ENCODE peak calls at places on chromosome 14, in ten cellular contexts. One of them, this sample, is unnamed.

GRCh38 chr14:80638620-80639215 is 302.8 kb downstream of the CEP128 start:
- DNase-seq in GM03348: peak; percentile 36
- DNase-seq in H4: peak; percentile 16
- DNase-seq in hepatic stellate cell: peak; percentile 13
- DNase-seq in activated CD4-positive, alpha-beta T cell treated with anti-CD3 and anti-CD28 coated beads for 48 hours: no peak
- DNase-seq in A673: peak; percentile 64
- DNase-seq in astrocyte of the cerebellum: peak; percentile 6
- DNase-seq in naive thymus-derived CD8-positive, alpha-beta T cell: no peak
- DNase-seq in GM04504: no peak
- DNase-seq in NB4: no peak
- DNase-seq in this sample: no peak

GRCh38 chr14:61934385-61934784 is 172.2 kb downstream of the SNAPC1 start:
- DNase-seq in GM04504: peak; percentile 86
- DNase-seq in H4: peak; percentile 69
- DNase-seq in GM03348: peak; percentile 63
- DNase-seq in naive thymus-derived CD8-positive, alpha-beta T cell: no peak
- DNase-seq in hepatic stellate cell: peak; percentile 6
- DNase-seq in activated CD4-positive, alpha-beta T cell treated with anti-CD3 and anti-CD28 coated beads for 48 hours: peak; percentile 8
- DNase-seq in astrocyte of the cerebellum: peak; percentile 81
- DNase-seq in NB4: no peak
- DNase-seq in A673: no peak
- DNase-seq in this sample: no peak

GRCh38 chr14:26867171-26867757 is 269.4 kb upstream of the NOVA1 start:
- DNase-seq in naive thymus-derived CD8-positive, alpha-beta T cell: no peak
- DNase-seq in astrocyte of the cerebellum: no peak
- DNase-seq in GM04504: no peak
- DNase-seq in hepatic stellate cell: no peak
- DNase-seq in NB4: no peak
- DNase-seq in GM03348: no peak
- DNase-seq in H4: no peak
- DNase-seq in activated CD4-positive, alpha-beta T cell treated with anti-CD3 and anti-CD28 coated beads for 48 hours: no peak
- DNase-seq in A673: no peak
- DNase-seq in this sample: no peak

GRCh38 chr14:104732355-104732804 is 8.4 kb downstream of the ADSS1 start:
- DNase-seq in hepatic stellate cell: no peak
- DNase-seq in GM03348: no peak
- DNase-seq in H4: no peak
- DNase-seq in naive thymus-derived CD8-positive, alpha-beta T cell: no peak
- DNase-seq in A673: no peak
- DNase-seq in NB4: no peak
- DNase-seq in GM04504: no peak
- DNase-seq in activated CD4-positive, alpha-beta T cell treated with anti-CD3 and anti-CD28 coated beads for 48 hours: no peak
- DNase-seq in astrocyte of the cerebellum: no peak
- DNase-seq in this sample: no peak

GRCh38 chr14:92728781-92729364 is 19.6 kb downstream of the LGMN start:
- DNase-seq in GM04504: no peak
- DNase-seq in H4: peak; percentile 82
- DNase-seq in NB4: peak; percentile 32
- DNase-seq in hepatic stellate cell: no peak
- DNase-seq in A673: peak; percentile 24
- DNase-seq in GM03348: no peak
- DNase-seq in astrocyte of the cerebellum: no peak
- DNase-seq in activated CD4-positive, alpha-beta T cell treated with anti-CD3 and anti-CD28 coated beads for 48 hours: peak; percentile 81
- DNase-seq in naive thymus-derived CD8-positive, alpha-beta T cell: no peak
- DNase-seq in this sample: no peak

GRCh38 chr14:66403183-66403582 is 83.0 kb upstream of the CCDC196 start:
- DNase-seq in H4: peak; percentile 53
- DNase-seq in NB4: peak; percentile 61
- DNase-seq in naive thymus-derived CD8-positive, alpha-beta T cell: no peak
- DNase-seq in astrocyte of the cerebellum: no peak
- DNase-seq in GM03348: peak; percentile 34
- DNase-seq in activated CD4-positive, alpha-beta T cell treated with anti-CD3 and anti-CD28 coated beads for 48 hours: no peak
- DNase-seq in hepatic stellate cell: peak; percentile 1
- DNase-seq in GM04504: no peak
- DNase-seq in A673: peak; percentile 59
- DNase-seq in this sample: peak; percentile 27

GRCh38 chr14:44988694-44989093 is 26.7 kb downstream of the TOGARAM1 start:
- DNase-seq in astrocyte of the cerebellum: no peak
- DNase-seq in GM04504: no peak
- DNase-seq in H4: no peak
- DNase-seq in hepatic stellate cell: no peak
- DNase-seq in GM03348: no peak
- DNase-seq in activated CD4-positive, alpha-beta T cell treated with anti-CD3 and anti-CD28 coated beads for 48 hours: no peak
- DNase-seq in naive thymus-derived CD8-positive, alpha-beta T cell: no peak
- DNase-seq in A673: peak; percentile 87
- DNase-seq in NB4: peak; percentile 19
- DNase-seq in this sample: no peak

GRCh38 chr14:26595922-26596721 is 1.7 kb downstream of the NOVA1 start:
- DNase-seq in GM03348: no peak
- DNase-seq in GM04504: no peak
- DNase-seq in naive thymus-derived CD8-positive, alpha-beta T cell: no peak
- DNase-seq in H4: no peak
- DNase-seq in activated CD4-positive, alpha-beta T cell treated with anti-CD3 and anti-CD28 coated beads for 48 hours: no peak
- DNase-seq in NB4: no peak
- DNase-seq in hepatic stellate cell: no peak
- DNase-seq in A673: peak; percentile 20
- DNase-seq in astrocyte of the cerebellum: no peak
- DNase-seq in this sample: peak; percentile 43

GRCh38 chr14:30462358-30462757 is 96.6 kb upstream of the G2E3 start:
- DNase-seq in activated CD4-positive, alpha-beta T cell treated with anti-CD3 and anti-CD28 coated beads for 48 hours: no peak
- DNase-seq in NB4: no peak
- DNase-seq in naive thymus-derived CD8-positive, alpha-beta T cell: no peak
- DNase-seq in hepatic stellate cell: no peak
- DNase-seq in H4: no peak
- DNase-seq in A673: no peak
- DNase-seq in GM04504: no peak
- DNase-seq in astrocyte of the cerebellum: no peak
- DNase-seq in GM03348: no peak
- DNase-seq in this sample: no peak

GRCh38 chr14:105147701-105148603 is 20.6 kb downstream of the JAG2 start:
- DNase-seq in GM03348: no peak
- DNase-seq in A673: no peak
- DNase-seq in naive thymus-derived CD8-positive, alpha-beta T cell: no peak
- DNase-seq in H4: no peak
- DNase-seq in hepatic stellate cell: no peak
- DNase-seq in GM04504: no peak
- DNase-seq in activated CD4-positive, alpha-beta T cell treated with anti-CD3 and anti-CD28 coated beads for 48 hours: no peak
- DNase-seq in NB4: no peak
- DNase-seq in astrocyte of the cerebellum: no peak
- DNase-seq in this sample: no peak

GRCh38 chr14:60311417-60311816 is 62.4 kb downstream of the PPM1A start:
- DNase-seq in NB4: no peak
- DNase-seq in A673: peak; percentile 97
- DNase-seq in GM03348: no peak
- DNase-seq in astrocyte of the cerebellum: peak; percentile 38
- DNase-seq in GM04504: peak; percentile 17
- DNase-seq in hepatic stellate cell: no peak
- DNase-seq in activated CD4-positive, alpha-beta T cell treated with anti-CD3 and anti-CD28 coated beads for 48 hours: no peak
- DNase-seq in naive thymus-derived CD8-positive, alpha-beta T cell: no peak
- DNase-seq in H4: peak; percentile 13
- DNase-seq in this sample: no peak

GRCh38 chr14:61563880-61564622 is 131.3 kb upstream of the HIF1A start:
- DNase-seq in NB4: no peak
- DNase-seq in astrocyte of the cerebellum: no peak
- DNase-seq in A673: no peak
- DNase-seq in GM03348: no peak
- DNase-seq in H4: no peak
- DNase-seq in GM04504: no peak
- DNase-seq in hepatic stellate cell: no peak
- DNase-seq in naive thymus-derived CD8-positive, alpha-beta T cell: no peak
- DNase-seq in activated CD4-positive, alpha-beta T cell treated with anti-CD3 and anti-CD28 coated beads for 48 hours: no peak
- DNase-seq in this sample: no peak

GRCh38 chr14:90060312-90060964 is 1.4 kb upstream of the KCNK13 start:
- DNase-seq in GM03348: peak; percentile 79
- DNase-seq in astrocyte of the cerebellum: no peak
- DNase-seq in activated CD4-positive, alpha-beta T cell treated with anti-CD3 and anti-CD28 coated beads for 48 hours: peak; percentile 69
- DNase-seq in A673: peak; percentile 74
- DNase-seq in H4: peak; percentile 23
- DNase-seq in naive thymus-derived CD8-positive, alpha-beta T cell: no peak
- DNase-seq in GM04504: no peak
- DNase-seq in NB4: peak; percentile 39
- DNase-seq in hepatic stellate cell: peak; percentile 69
- DNase-seq in this sample: peak; percentile 76

GRCh38 chr14:20857630-20858261 is 33.4 kb upstream of the RNASE3 start:
- DNase-seq in GM04504: peak; percentile 17
- DNase-seq in activated CD4-positive, alpha-beta T cell treated with anti-CD3 and anti-CD28 coated beads for 48 hours: peak; percentile 84
- DNase-seq in astrocyte of the cerebellum: peak; percentile 15
- DNase-seq in H4: peak; percentile 19
- DNase-seq in naive thymus-derived CD8-positive, alpha-beta T cell: peak; percentile 60
- DNase-seq in A673: peak; percentile 67
- DNase-seq in hepatic stellate cell: peak; percentile 36
- DNase-seq in NB4: peak; percentile 80
- DNase-seq in GM03348: peak; percentile 75
- DNase-seq in this sample: peak; percentile 77

GRCh38 chr14:77026930-77027537 is 1.5 kb downstream of the IRF2BPL start:
- DNase-seq in GM04504: no peak
- DNase-seq in hepatic stellate cell: peak; percentile 52
- DNase-seq in astrocyte of the cerebellum: no peak
- DNase-seq in naive thymus-derived CD8-positive, alpha-beta T cell: peak; percentile 48
- DNase-seq in GM03348: peak; percentile 55
- DNase-seq in activated CD4-positive, alpha-beta T cell treated with anti-CD3 and anti-CD28 coated beads for 48 hours: peak; percentile 61
- DNase-seq in H4: no peak
- DNase-seq in A673: peak; percentile 82
- DNase-seq in NB4: peak; percentile 75
- DNase-seq in this sample: peak; percentile 42

GRCh38 chr14:33914676-33915516 is 36.0 kb downstream of the EGLN3 start:
- DNase-seq in NB4: no peak
- DNase-seq in A673: peak; percentile 39
- DNase-seq in hepatic stellate cell: no peak
- DNase-seq in GM04504: peak; percentile 25
- DNase-seq in activated CD4-positive, alpha-beta T cell treated with anti-CD3 and anti-CD28 coated beads for 48 hours: no peak
- DNase-seq in GM03348: peak; percentile 42
- DNase-seq in astrocyte of the cerebellum: peak; percentile 68
- DNase-seq in H4: peak; percentile 79
- DNase-seq in naive thymus-derived CD8-positive, alpha-beta T cell: no peak
- DNase-seq in this sample: no peak